ENCODE peak calls at places on chromosomes 12 and 14, in four cellular contexts. M is fibroblast of the aortic adventitia; C is CD8-positive, alpha-beta T cell; P is GM12864. A is an unnamed sample.

GRCh38 chr12:69657376-69658137 is 41.5 kb downstream of the BEST3 start:
- DNase-seq in M (peak), C (no peak), P (no peak), A (no peak)

GRCh38 chr14:81562818-81563217 is 29.2 kb upstream of the SEL1L start:
- DNase-seq in M (no peak), C (no peak), P (no peak), A (no peak)

GRCh38 chr14:77039285-77040058 is 11.0 kb upstream of the IRF2BPL start:
- DNase-seq in M (peak), C (no peak), P (no peak), A (no peak)

GRCh38 chr14:54000341-54000811 is 43.8 kb upstream of the BMP4 start:
- DNase-seq in M (peak), C (no peak), P (no peak), A (no peak)

GRCh38 chr14:43204816-43205215 is 1302.3 kb downstream of the FSCB start:
- DNase-seq in M (no peak), C (no peak), P (no peak), A (no peak)

GRCh38 chr12:44875417-44875953 is 630 bp downstream of the NELL2 start:
- DNase-seq in M (no peak), C (peak), P (no peak), A (peak)

GRCh38 chr12:42660968-42661937 is 71.7 kb upstream of the PRICKLE1 start:
- DNase-seq in M (no peak), C (no peak), P (no peak), A (no peak)

GRCh38 chr12:105261010-105261409 is 25.0 kb upstream of the APPL2 start:
- DNase-seq in M (no peak), C (no peak), P (no peak), A (no peak)

GRCh38 chr12:91361864-91362263 is 179.2 kb upstream of the DCN start:
- DNase-seq in M (peak), C (no peak), P (no peak), A (no peak)

GRCh38 chr12:4189721-4190120 is 83.8 kb upstream of the CCND2 start:
- DNase-seq in M (no peak), C (no peak), P (no peak), A (no peak)

GRCh38 chr12:92597997-92598396 is 104.8 kb upstream of the PLEKHG7 start:
- DNase-seq in M (peak), C (no peak), P (no peak), A (no peak)

GRCh38 chr12:71848212-71848611 is 8.7 kb downstream of the TBC1D15 start:
- DNase-seq in M (no peak), C (no peak), P (no peak), A (no peak)

GRCh38 chr12:71849109-71849851 is 9.7 kb downstream of the TBC1D15 start:
- DNase-seq in M (no peak), C (no peak), P (no peak), A (no peak)

DNA sequence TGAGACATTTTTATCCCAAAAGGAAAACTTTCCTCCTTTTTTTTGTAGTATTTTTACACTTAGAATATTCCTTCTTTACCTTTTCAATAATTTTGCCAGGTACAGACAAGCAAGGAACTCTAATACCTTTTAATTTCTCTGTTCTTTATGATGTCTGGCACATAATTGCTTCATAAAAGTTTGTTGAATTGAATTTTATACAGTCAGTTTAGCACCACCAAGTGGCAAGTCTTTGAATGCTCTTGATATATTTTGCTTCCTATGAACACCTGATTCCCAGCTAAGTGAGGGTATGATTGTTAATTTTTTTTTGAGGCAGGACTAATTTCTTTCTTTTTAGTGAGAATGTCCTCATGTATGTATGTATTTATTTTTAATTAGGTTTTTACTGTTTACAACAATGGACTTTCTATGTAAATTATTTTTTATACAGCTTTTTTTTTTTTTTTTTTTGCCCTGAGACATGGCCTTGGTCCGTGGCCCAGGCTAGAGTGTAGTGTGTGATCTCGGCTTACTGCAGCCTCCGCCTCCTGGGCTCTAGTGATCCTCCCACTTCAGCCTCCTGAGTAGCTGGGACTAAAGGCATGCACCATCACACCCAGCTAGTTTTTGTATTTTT is 6.9 kb downstream of the TBC1D15 start:
- DNase-seq in M (peak), C (no peak), P (no peak), A (no peak)
- TF ChIP-seq CTCF in M (peak), C (peak), P (peak), A (no peak)

DNA sequence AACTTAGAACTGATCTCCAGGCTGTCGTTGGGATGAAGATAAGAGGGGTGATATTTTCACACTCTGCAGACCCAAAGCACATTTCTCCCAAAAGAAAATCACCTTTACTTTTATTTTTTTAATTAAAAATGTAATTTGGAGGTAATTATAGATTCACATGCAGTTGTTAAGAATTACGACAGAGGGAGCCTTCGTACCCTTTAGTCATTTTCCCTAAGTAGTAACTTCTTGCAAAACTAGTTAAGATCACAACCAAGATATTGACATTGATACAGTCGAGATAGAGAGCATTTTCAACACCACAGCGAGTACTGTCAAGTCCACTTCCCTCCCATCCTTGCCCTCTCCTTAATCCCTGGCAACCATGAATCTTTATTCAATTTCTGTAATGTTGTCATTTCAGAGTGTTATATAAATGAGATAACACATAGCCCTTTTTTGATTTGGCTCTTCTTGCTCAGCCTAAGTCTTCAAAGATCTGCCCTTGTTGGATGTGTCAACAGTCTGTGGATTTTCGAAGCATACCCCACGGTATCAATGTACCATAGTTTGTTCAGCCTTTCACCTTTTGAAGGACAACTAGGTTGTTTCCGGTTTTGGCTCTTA is 39.6 kb downstream of the DNAH10 start:
- DNase-seq in M (peak), C (no peak), P (no peak), A (no peak)
- TF ChIP-seq CTCF in M (peak), C (peak), P (peak), A (peak)

GRCh38 chr12:49487605-49488004 is 51.2 kb upstream of the KCNH3 start:
- DNase-seq in M (no peak), C (no peak), P (no peak), A (no peak)

GRCh38 chr12:49491823-49492222 is 47.0 kb upstream of the KCNH3 start:
- DNase-seq in M (peak), C (no peak), P (no peak), A (no peak)

GRCh38 chr12:49489154-49489553 is 49.7 kb upstream of the KCNH3 start:
- DNase-seq in M (no peak), C (no peak), P (no peak), A (no peak)

DNA sequence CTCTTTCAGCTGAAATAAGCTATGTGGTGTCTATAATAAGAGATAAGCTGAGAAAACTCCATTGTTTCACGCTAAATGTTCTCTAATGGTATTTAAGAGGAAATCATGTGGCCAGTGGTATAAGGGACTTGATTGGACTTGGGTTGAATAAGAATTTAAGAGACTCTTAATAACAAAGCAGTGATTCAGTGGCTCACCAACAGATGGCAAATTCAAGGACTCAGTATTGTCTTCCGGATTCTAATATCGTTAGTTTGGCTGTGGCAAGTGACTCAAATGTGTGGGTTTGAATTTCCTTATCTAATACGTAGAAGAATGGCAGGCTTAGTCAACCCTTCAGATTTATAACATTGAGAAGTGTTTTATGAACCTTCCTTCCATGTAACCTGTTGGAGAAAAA is 49.1 kb upstream of the KCNH3 start:
- DNase-seq in M (peak), C (no peak), P (no peak), A (no peak)
- TF ChIP-seq CTCF in M (peak), C (no peak), P (no peak), A (no peak)

GRCh38 chr14:74333909-74334308 is 14.4 kb upstream of the VRTN start:
- DNase-seq in M (peak), C (no peak), P (no peak), A (no peak)
- TF ChIP-seq CTCF in M (no peak), C (no peak), P (no peak), A (no peak)

GRCh38 chr12:7130791-7131501 is 775 bp downstream of the CLSTN3 start:
- DNase-seq in M (peak), C (peak), P (no peak), A (peak)
- TF ChIP-seq CTCF in M (no peak), C (no peak), P (no peak), A (no peak)

DNA sequence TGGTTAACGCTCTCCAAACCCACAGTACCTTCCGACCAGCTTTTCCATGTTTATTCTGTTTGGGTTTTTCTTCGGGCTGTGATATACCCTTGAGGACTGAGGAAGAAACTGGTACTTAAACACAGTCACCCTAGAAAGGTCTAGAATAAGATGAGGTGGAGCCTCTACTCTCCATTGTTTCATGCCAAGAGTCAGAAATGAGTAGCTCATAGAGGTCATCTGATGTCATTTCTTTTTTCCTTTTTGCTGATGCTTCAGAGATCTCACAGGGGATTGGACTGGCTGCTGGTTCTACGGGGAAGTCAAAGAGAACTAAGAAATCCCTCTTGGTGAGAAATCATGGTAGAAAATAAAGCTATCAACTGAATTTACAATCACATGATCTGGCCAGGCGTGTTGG is 538.2 kb upstream of the TMEM132C start:
- DNase-seq in M (no peak), C (no peak), P (no peak), A (no peak)
- TF ChIP-seq CTCF in M (no peak), C (no peak), P (no peak), A (no peak)

DNA sequence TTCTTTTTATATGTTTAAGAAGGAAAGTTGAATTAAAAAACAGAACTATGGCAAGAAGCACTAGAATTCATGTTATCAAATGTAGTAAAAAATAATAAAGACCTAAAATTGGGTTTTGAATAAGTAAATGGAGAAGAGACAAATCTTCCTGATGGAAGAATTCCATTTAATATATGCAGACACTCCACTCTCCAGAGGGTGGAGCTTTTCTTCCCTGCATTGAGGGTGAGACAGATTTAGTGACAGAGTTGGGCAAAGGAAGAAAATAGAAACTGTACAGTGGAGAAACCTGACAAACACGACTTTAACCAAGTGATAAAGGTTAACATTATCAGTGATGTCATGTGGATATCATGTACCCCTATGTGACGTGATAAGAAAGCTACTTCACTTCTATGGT is 217.6 kb downstream of the PRKD1 start:
- DNase-seq in M (peak), C (no peak), P (no peak), A (no peak)
- TF ChIP-seq CTCF in M (peak), C (no peak), P (no peak), A (no peak)

GRCh38 chr12:48336564-48336963 is 14.2 kb downstream of the ZNF641 start:
- DNase-seq in M (no peak), C (no peak), P (no peak), A (no peak)
- TF ChIP-seq CTCF in M (no peak), C (no peak), P (peak), A (no peak)

GRCh38 chr12:63843613-63844390 is 698 bp upstream of the SRGAP1 start:
- DNase-seq in M (peak), C (peak), P (peak), A (peak)
- TF ChIP-seq CTCF in M (peak), C (peak), P (peak), A (peak)